ENCODE peak calls at places on chromosomes 5 and 9, in eight cellular contexts. L, G, E, C, D, F, J and H are unnamed samples.

GRCh38 chr9:108080285-108080684 is 590.7 kb upstream of the KLF4 start:
- DNase-seq in E (no peak), D (no peak), C (no peak), J (no peak), L (no peak), F (no peak), G (no peak), H (no peak)

GRCh38 chr5:179679014-179679674 is 1.7 kb downstream of the CBY3 start:
- DNase-seq in E (peak), L (peak), J (peak), F (peak), D (no peak), G (peak), C (peak), H (peak)

GRCh38 chr9:112705773-112706427 is 12.0 kb downstream of the INIP start:
- DNase-seq in D (no peak), C (no peak), E (peak), L (peak), G (no peak), F (no peak), J (no peak), H (peak)

GRCh38 chr9:136225366-136225747 is 20.3 kb downstream of the QSOX2 start:
- DNase-seq in D (no peak), F (no peak), G (peak), L (no peak), E (no peak), C (peak), J (peak), H (no peak)

GRCh38 chr9:13480688-13481087 is 201.2 kb upstream of the MPDZ start:
- DNase-seq in F (no peak), D (no peak), J (no peak), L (no peak), E (peak), G (no peak), C (no peak), H (no peak)

GRCh38 chr5:152051499-152052454 is 127.1 kb upstream of the GLRA1 start:
- DNase-seq in F (no peak), L (no peak), D (no peak), E (no peak), J (no peak), C (no peak), G (no peak), H (no peak)

GRCh38 chr9:9003184-9003583 is 1203.6 kb upstream of the DMAC1 start:
- DNase-seq in D (no peak), L (no peak), G (no peak), E (no peak), C (no peak), F (no peak), J (no peak), H (peak)

GRCh38 chr5:160209917-160210316 is 19.4 kb upstream of the FABP6 start:
- DNase-seq in F (no peak), G (no peak), E (no peak), D (no peak), C (no peak), J (no peak), L (no peak), H (no peak)

GRCh38 chr9:131598121-131598520 is 52.8 kb downstream of the PRRT1B start:
- DNase-seq in E (no peak), J (no peak), F (peak), L (no peak), D (no peak), C (no peak), G (no peak), H (no peak)

GRCh38 chr9:114114364-114114763 is 15.3 kb upstream of the KIF12 start:
- DNase-seq in C (no peak), L (no peak), J (no peak), G (no peak), D (no peak), E (peak), F (no peak), H (peak)

GRCh38 chr5:180098526-180098925 is 27.0 kb upstream of the RNF130 start:
- DNase-seq in F (peak), E (no peak), J (no peak), L (no peak), G (no peak), C (no peak), D (no peak), H (no peak)

GRCh38 chr5:119468286-119468685 is 16.0 kb downstream of the HSD17B4 start:
- DNase-seq in C (no peak), G (no peak), L (no peak), D (no peak), J (no peak), E (no peak), F (no peak), H (no peak)

GRCh38 chr5:135535820-135536801 is at the start of gene NEUROG1:
- DNase-seq in D (no peak), J (no peak), C (no peak), E (no peak), F (no peak), L (no peak), G (no peak), H (no peak)

GRCh38 chr5:136296846-136297245 is 68.5 kb downstream of the TRPC7 start:
- DNase-seq in C (no peak), L (no peak), J (no peak), F (no peak), E (no peak), D (no peak), G (no peak), H (no peak)

GRCh38 chr5:152270117-152270516 is 135.0 kb downstream of the NMUR2 start:
- DNase-seq in J (no peak), C (no peak), F (no peak), E (no peak), G (no peak), D (no peak), L (no peak), H (no peak)

GRCh38 chr9:134057751-134058701 is 9.8 kb downstream of the BRD3 start:
- DNase-seq in D (no peak), E (no peak), F (peak), G (no peak), L (peak), C (no peak), J (no peak), H (no peak)

GRCh38 chr5:1293997-1294838 is 650 bp downstream of the TERT start:
- DNase-seq in C (no peak), E (no peak), J (no peak), G (no peak), D (no peak), L (no peak), F (peak), H (no peak)

GRCh38 chr5:172005708-172006377 is 595 bp downstream of the FBXW11 start:
- DNase-seq in E (peak), F (peak), J (peak), L (peak), C (peak), D (peak), G (peak), H (no peak)

GRCh38 chr9:69324549-69325401 is at the start of gene ENTREP1:
- DNase-seq in J (no peak), L (peak), F (peak), C (no peak), E (peak), G (no peak), D (peak), H (peak)

GRCh38 chr5:113166710-113167366 is 190.2 kb downstream of the DCP2 start:
- DNase-seq in E (peak), G (no peak), L (peak), J (no peak), D (peak), C (no peak), F (no peak), H (peak)

GRCh38 chr9:111094433-111095421 is 56.5 kb upstream of the LPAR1 start:
- DNase-seq in C (no peak), D (peak), F (no peak), J (no peak), G (no peak), L (peak), E (peak), H (peak)

GRCh38 chr9:136977223-136978072 is at the start of gene PTGDS:
- DNase-seq in L (peak), C (no peak), E (peak), G (no peak), D (no peak), J (no peak), F (no peak), H (peak)

GRCh38 chr9:136614967-136615623 is 47.6 kb upstream of the EGFL7 start:
- DNase-seq in D (no peak), F (no peak), G (no peak), E (no peak), L (no peak), C (no peak), J (no peak), H (no peak)

GRCh38 chr9:89340332-89340731 is 22.0 kb downstream of the SECISBP2 start:
- DNase-seq in F (no peak), J (no peak), D (no peak), E (no peak), G (no peak), C (no peak), L (no peak), H (no peak)

GRCh38 chr9:78676623-78677022 is 379.7 kb downstream of the PSAT1 start:
- DNase-seq in D (no peak), J (no peak), C (no peak), L (peak), E (peak), F (no peak), G (no peak), H (peak)

GRCh38 chr5:69213513-69214215 is 21.0 kb upstream of the CDK7 start:
- DNase-seq in G (no peak), J (no peak), L (peak), D (no peak), E (peak), C (no peak), F (no peak), H (peak)

GRCh38 chr5:176438959-176439757 is 9.0 kb upstream of the FAF2 start:
- DNase-seq in L (peak), D (no peak), E (peak), J (no peak), F (no peak), C (no peak), G (no peak), H (peak)

GRCh38 chr5:108670591-108671335 is 76.9 kb upstream of the FER start:
- DNase-seq in C (no peak), G (no peak), E (no peak), D (no peak), F (no peak), L (no peak), J (no peak), H (no peak)

GRCh38 chr9:122374885-122375420 is 4.1 kb downstream of the PTGS1 start:
- DNase-seq in E (peak), G (no peak), L (peak), C (no peak), J (no peak), F (peak), D (no peak), H (peak)

GRCh38 chr5:133348406-133348805 is 263.9 kb downstream of the FSTL4 start:
- DNase-seq in J (no peak), G (no peak), L (no peak), C (no peak), D (no peak), E (no peak), F (peak), H (no peak)

GRCh38 chr5:23704176-23704855 is 196.9 kb downstream of the PRDM9 start:
- DNase-seq in L (no peak), G (no peak), F (no peak), C (no peak), D (no peak), J (no peak), E (no peak), H (no peak)

GRCh38 chr5:83471405-83472212 is at the start of gene VCAN:
- DNase-seq in J (no peak), C (no peak), G (no peak), L (peak), F (peak), E (peak), D (peak), H (peak)

GRCh38 chr5:165881259-165881658 is 2375.8 kb downstream of the MAT2B start:
- DNase-seq in J (no peak), C (no peak), E (no peak), F (no peak), G (no peak), L (no peak), D (no peak), H (no peak)

GRCh38 chr5:71564884-71565283 is 22.3 kb upstream of the MCCC2 start:
- DNase-seq in C (no peak), E (no peak), G (no peak), L (no peak), F (no peak), D (no peak), J (no peak), H (no peak)

GRCh38 chr9:132769895-132770774 is 99.9 kb downstream of the GTF3C4 start:
- DNase-seq in F (peak), E (peak), D (peak), L (peak), J (peak), G (peak), C (peak), H (peak)

GRCh38 chr5:1487079-1487764 is 36.5 kb downstream of the LPCAT1 start:
- DNase-seq in G (no peak), C (no peak), E (no peak), J (no peak), F (no peak), D (no peak), L (no peak), H (no peak)

GRCh38 chr5:50794812-50795211 is 128.4 kb downstream of the PARP8 start:
- DNase-seq in E (no peak), J (no peak), F (no peak), C (no peak), D (no peak), G (no peak), L (no peak), H (no peak)